ENCODE peak calls at places on chromosome 15, in seven cellular contexts. B is fibroblast of the aortic adventitia, D is uterus, R is lower lobe of right lung, P is hepatocyte, W is choroid plexus epithelial cell, F is adrenal gland. M is an unnamed sample.

GRCh38 chr15:82571722-82572222 is 31.5 kb upstream of the RPS17 start:
- DNase-seq in P (peak), F (peak), B (peak), W (peak), R (peak), D (peak), M (peak)

GRCh38 chr15:90594297-90594696 is 64.6 kb downstream of the CRTC3 start:
- DNase-seq in P (no peak), W (no peak), F (peak), B (peak), D (peak), R (peak), M (no peak)

GRCh38 chr15:60889506-60889905 is 339.6 kb downstream of the RORA start:
- DNase-seq in D (no peak), F (no peak), B (no peak), R (no peak), W (no peak), P (no peak), M (no peak)

GRCh38 chr15:66942649-66943390 is 122.6 kb upstream of the SMAD3 start:
- DNase-seq in F (peak), R (no peak), D (no peak), B (no peak), W (no peak), P (no peak), M (no peak)

GRCh38 chr15:50814634-50815033 is 49.1 kb upstream of the SPPL2A start:
- DNase-seq in D (no peak), R (no peak), W (no peak), P (no peak), B (no peak), F (no peak), M (no peak)

GRCh38 chr15:74172751-74173544 is 562 bp upstream of the ISLR start:
- DNase-seq in D (peak), F (peak), R (peak), W (peak), P (peak), B (peak), M (no peak)

GRCh38 chr15:49273734-49274318 is 103.8 kb downstream of the GALK2 start:
- DNase-seq in R (no peak), W (peak), B (peak), D (no peak), P (no peak), F (no peak), M (peak)

GRCh38 chr15:93980149-93980911 is 251.0 kb upstream of the MCTP2 start:
- DNase-seq in W (no peak), P (no peak), D (peak), F (no peak), B (no peak), R (no peak), M (no peak)

GRCh38 chr15:66024998-66025397 is 155.7 kb downstream of the RAB11A start:
- DNase-seq in D (no peak), P (peak), B (peak), W (peak), R (no peak), F (peak), M (no peak)

GRCh38 chr15:69508659-69509058 is 56.0 kb downstream of the RPLP1 start:
- DNase-seq in R (no peak), F (no peak), B (peak), D (no peak), W (no peak), P (no peak), M (no peak)

GRCh38 chr15:77107068-77107467 is 36.2 kb upstream of the TSPAN3 start:
- DNase-seq in P (no peak), R (no peak), W (peak), F (no peak), B (peak), D (peak), M (peak)

GRCh38 chr15:76866716-76867321 is 38.3 kb downstream of the SCAPER start:
- DNase-seq in W (peak), D (no peak), R (no peak), P (peak), F (no peak), B (peak), M (peak)

GRCh38 chr15:64096486-64097431 is 977 bp downstream of the SNX1 start:
- DNase-seq in P (peak), D (no peak), R (no peak), F (peak), W (peak), B (peak), M (no peak)

GRCh38 chr15:45201557-45202246 is 13.9 kb upstream of the SHF start:
- DNase-seq in P (no peak), F (no peak), W (no peak), R (no peak), D (no peak), B (no peak), M (no peak)
- H3K4me3 ChIP-seq in P (no peak), F (no peak), W (no peak), R (peak), D (peak), B (no peak), M (no peak)

GRCh38 chr15:43526261-43526930 is 9.0 kb downstream of the MAP1A start:
- DNase-seq in D (no peak), R (no peak), B (no peak), P (no peak), F (no peak), W (no peak), M (no peak)

GRCh38 chr15:43524254-43524847 is 6.9 kb downstream of the MAP1A start:
- DNase-seq in F (no peak), P (no peak), D (no peak), W (no peak), B (no peak), R (no peak), M (no peak)

GRCh38 chr15:43527016-43527801 is 9.8 kb downstream of the MAP1A start:
- DNase-seq in W (no peak), D (no peak), B (no peak), P (no peak), F (no peak), R (no peak), M (peak)

GRCh38 chr15:43523646-43524045 is 6.2 kb downstream of the MAP1A start:
- DNase-seq in R (no peak), W (no peak), P (no peak), F (no peak), D (no peak), B (no peak), M (no peak)

GRCh38 chr15:43525131-43525530 is 7.7 kb downstream of the MAP1A start:
- DNase-seq in F (no peak), B (no peak), W (no peak), R (no peak), D (no peak), P (no peak), M (no peak)
- TF ChIP-seq CTCF in F (no peak), B (no peak), W (no peak), R (no peak), D (no peak), P (no peak), M (no peak)

GRCh38 chr15:97875025-97875512 is 85.4 kb upstream of the ARRDC4 start:
- DNase-seq in B (no peak), F (no peak), R (no peak), P (no peak), W (no peak), D (no peak), M (no peak)

GRCh38 chr15:97870771-97871170 is 89.7 kb upstream of the ARRDC4 start:
- DNase-seq in F (no peak), D (no peak), P (no peak), W (no peak), B (no peak), R (no peak), M (no peak)

GRCh38 chr15:97881568-97881967 is 78.9 kb upstream of the ARRDC4 start:
- DNase-seq in P (no peak), R (no peak), D (no peak), W (no peak), F (no peak), B (no peak), M (no peak)

GRCh38 chr15:97874139-97874538 is 86.4 kb upstream of the ARRDC4 start:
- DNase-seq in P (no peak), W (no peak), R (no peak), F (no peak), D (no peak), B (no peak), M (no peak)

GRCh38 chr15:97875513-97876285 is 84.8 kb upstream of the ARRDC4 start:
- DNase-seq in B (no peak), P (no peak), D (no peak), W (peak), R (peak), F (peak), M (no peak)
- H3K4me3 ChIP-seq in B (no peak), P (no peak), D (no peak), W (peak), R (peak), F (no peak), M (no peak)

DNA sequence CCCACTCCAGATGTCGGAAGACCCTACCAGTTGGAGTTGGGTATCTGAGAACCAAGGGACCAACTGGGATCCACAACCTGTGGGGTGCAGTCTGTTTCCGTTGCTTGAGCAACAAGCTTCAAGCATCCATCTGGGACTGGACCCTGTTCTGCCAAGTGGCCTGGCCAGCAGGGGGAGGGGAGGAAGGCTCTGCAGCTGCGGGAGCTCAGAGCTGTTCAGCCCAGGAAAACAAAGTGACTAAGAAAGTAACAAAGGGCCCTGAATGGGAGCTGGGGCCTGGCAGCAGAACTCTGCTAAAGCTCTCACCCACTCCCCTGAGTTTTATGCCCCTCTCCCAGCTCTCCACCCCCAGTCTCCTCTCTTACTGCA is 2.7 kb downstream of the TYRO3 start:
- DNase-seq in D (peak), F (peak), R (no peak), W (peak), P (no peak), B (peak), M (peak)
- TF ChIP-seq CTCF in D (no peak), F (peak), R (no peak), W (peak), P (no peak), B (peak), M (peak)

DNA sequence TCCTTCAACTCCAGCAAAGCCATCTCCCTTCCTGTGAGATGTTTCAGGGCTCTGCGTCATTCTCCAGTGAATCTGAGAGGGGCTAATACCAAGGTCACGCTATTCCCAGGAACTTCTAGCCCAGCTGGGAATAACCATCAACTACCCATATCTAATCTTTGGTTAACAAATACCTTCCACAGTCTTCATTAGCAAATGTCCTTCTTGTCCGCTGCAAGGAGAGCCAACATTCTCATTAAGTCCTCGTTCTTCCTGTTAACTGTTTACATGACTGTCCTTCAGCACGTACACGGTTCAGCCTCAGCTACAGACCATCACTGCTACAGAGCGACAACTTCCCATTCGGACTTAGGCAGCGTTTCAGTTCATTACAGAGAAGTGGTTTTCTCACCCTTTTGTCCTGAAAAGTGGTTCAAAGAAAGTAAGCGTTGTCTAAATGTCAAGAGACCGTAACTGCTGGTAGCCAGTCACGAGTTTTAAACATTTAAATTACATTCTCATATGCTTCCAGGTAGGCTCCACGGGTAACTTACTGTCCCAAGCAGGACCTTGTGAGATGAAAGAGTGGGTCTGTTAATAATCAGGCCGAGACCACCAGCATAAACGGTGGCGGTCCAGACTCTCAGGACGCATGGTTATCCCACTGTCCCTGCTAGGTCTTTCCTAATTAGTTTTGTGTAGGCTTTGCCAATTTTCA is 63.9 kb downstream of the CHSY1 start:
- DNase-seq in D (no peak), W (peak), B (peak), R (no peak), F (no peak), P (peak), M (peak)
- H3K4me3 ChIP-seq in D (peak), W (peak), B (peak), R (peak), F (no peak), P (no peak), M (peak)

GRCh38 chr15:25057574-25057973 is 102.8 kb downstream of the SNRPN start:
- DNase-seq in D (peak), W (no peak), R (peak), F (no peak), B (no peak), P (no peak), M (no peak)

GRCh38 chr15:25054943-25055342 is 100.2 kb downstream of the SNRPN start:
- DNase-seq in F (no peak), D (no peak), R (no peak), W (no peak), P (no peak), B (no peak), M (no peak)

GRCh38 chr15:25058080-25058785 is 103.4 kb downstream of the SNRPN start:
- DNase-seq in F (no peak), R (peak), B (no peak), D (peak), W (no peak), P (no peak), M (no peak)

GRCh38 chr15:25055356-25056068 is 100.7 kb downstream of the SNRPN start:
- DNase-seq in W (no peak), B (no peak), P (no peak), R (no peak), F (no peak), D (peak), M (no peak)

GRCh38 chr15:25056484-25057429 is 102.0 kb downstream of the SNRPN start:
- DNase-seq in D (peak), F (no peak), P (no peak), R (no peak), W (no peak), B (no peak), M (no peak)
- TF ChIP-seq CTCF in D (no peak), F (no peak), P (no peak), R (no peak), W (no peak), B (no peak), M (no peak)

DNA sequence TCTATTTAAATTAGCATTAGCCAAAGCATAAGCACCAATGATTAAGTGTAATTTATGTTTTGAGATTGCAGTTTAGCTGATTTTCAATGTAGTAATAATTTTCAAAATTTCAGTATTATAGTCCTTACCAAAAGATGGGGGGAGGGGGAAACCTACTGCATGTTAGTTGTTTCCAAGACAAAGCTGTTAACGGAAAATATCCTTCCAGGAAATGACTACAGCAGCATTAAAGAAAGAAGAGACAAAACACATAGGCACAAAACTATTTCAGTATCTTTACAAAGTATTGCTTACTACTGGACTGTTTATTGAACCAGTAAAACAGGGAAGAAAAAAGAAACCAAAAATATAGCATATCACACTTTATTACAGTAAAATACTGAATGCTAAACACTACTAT is 10.5 kb downstream of the BNIP2 start:
- DNase-seq in R (no peak), D (no peak), F (no peak), P (no peak), B (no peak), W (peak), M (no peak)
- H3K4me3 ChIP-seq in R (no peak), D (no peak), F (no peak), P (no peak), B (no peak), W (no peak), M (no peak)

GRCh38 chr15:47552978-47553608 is 164.2 kb upstream of the SEMA6D start:
- DNase-seq in W (no peak), P (no peak), R (no peak), B (no peak), D (no peak), F (no peak), M (no peak)

GRCh38 chr15:47553933-47554332 is 163.4 kb upstream of the SEMA6D start:
- DNase-seq in F (no peak), W (no peak), R (no peak), D (no peak), B (no peak), P (no peak), M (no peak)

GRCh38 chr15:47548986-47549385 is 168.3 kb upstream of the SEMA6D start:
- DNase-seq in W (no peak), R (no peak), B (no peak), D (no peak), F (no peak), P (no peak), M (no peak)

GRCh38 chr15:47551559-47551958 is 165.7 kb upstream of the SEMA6D start:
- DNase-seq in P (no peak), R (no peak), B (no peak), F (no peak), D (no peak), W (no peak), M (no peak)

DNA sequence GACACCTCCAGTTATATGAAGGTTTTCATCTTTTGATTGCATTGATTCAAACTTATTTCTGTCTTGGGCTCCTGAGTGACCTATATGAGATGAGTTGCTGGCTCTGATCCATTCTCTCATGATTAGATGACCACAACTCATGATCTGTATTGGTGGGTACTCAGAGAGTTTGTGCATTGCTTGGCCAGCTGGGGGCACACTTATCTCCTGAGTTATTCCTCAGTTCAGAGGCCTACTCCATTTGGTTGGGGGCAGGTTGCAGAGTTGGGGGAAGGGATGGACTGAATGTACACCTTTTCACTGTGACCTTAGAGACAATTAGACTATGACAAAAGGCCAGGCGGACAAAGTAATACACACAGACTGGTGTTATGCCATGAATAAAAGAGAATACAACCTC is 166.2 kb upstream of the SEMA6D start:
- DNase-seq in F (no peak), P (no peak), R (no peak), B (no peak), D (no peak), W (peak), M (no peak)
- TF ChIP-seq CTCF in F (no peak), P (no peak), R (no peak), B (no peak), D (no peak), W (peak), M (no peak)

GRCh38 chr15:25847066-25847465 is 16.1 kb downstream of the ATP10A start:
- DNase-seq in W (no peak), R (no peak), P (no peak), F (no peak), B (no peak), D (no peak), M (no peak)

GRCh38 chr15:25850154-25851111 is 12.7 kb downstream of the ATP10A start:
- DNase-seq in F (peak), R (peak), D (peak), B (peak), W (peak), P (peak), M (peak)

GRCh38 chr15:25848769-25849430 is 14.2 kb downstream of the ATP10A start:
- DNase-seq in P (no peak), B (no peak), D (no peak), W (no peak), R (no peak), F (no peak), M (no peak)

GRCh38 chr15:25848325-25848724 is 14.8 kb downstream of the ATP10A start:
- DNase-seq in B (no peak), D (no peak), W (no peak), R (no peak), P (no peak), F (no peak), M (no peak)

DNA sequence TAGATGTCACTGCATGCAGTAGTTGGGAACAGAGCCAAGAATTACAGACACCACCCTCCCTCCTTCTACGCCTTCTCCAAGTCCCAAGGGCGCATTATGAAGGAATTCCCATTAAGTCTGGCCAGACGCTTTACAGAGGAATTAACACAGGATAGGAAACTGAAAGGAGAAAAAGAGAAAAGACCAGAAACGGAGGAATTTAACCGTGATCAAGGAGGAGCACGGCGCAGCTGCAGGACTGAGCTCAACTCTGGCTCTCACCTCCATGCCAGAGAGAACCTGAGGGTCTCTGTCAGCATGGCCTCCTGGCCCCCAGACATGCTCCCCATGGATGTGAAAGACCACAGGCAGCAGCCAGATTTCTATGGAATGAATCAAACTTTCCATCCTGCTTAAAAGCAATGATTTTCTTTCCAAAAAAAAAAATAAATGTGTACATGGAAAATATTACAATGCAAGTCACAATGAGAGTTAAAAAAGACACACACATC is 13.7 kb downstream of the ATP10A start:
- DNase-seq in P (peak), D (no peak), B (peak), F (peak), R (no peak), W (peak), M (peak)
- H3K4me3 ChIP-seq in P (no peak), D (peak), B (peak), F (no peak), R (peak), W (no peak), M (peak)